ENCODE peak calls at places on chromosomes 2 and 18, in nine cellular contexts. W, Y, B, I, M, H, E, J and L are unnamed samples.

GRCh38 chr2:10136187-10136934 is 13.8 kb downstream of the RRM2 start:
- DNase-seq in W (no peak), Y (no peak), B (peak), I (no peak), M (no peak), H (no peak), E (no peak), J (no peak), L (no peak)

GRCh38 chr18:78972930-78973331 is 6.7 kb upstream of the SALL3 start:
- DNase-seq in W (no peak), Y (peak), B (no peak), I (peak), M (no peak), H (no peak), E (no peak), J (no peak), L (no peak)

GRCh38 chr2:44943693-44944101 is 2.2 kb downstream of the SIX3 start:
- DNase-seq in W (no peak), Y (peak), B (no peak), I (peak), M (no peak), H (no peak), E (no peak), J (no peak), L (no peak)

GRCh38 chr2:170974304-170974993 is 45.4 kb downstream of the GORASP2 start:
- DNase-seq in W (peak), Y (peak), B (peak), I (peak), M (no peak), H (no peak), E (peak), J (peak), L (no peak)

GRCh38 chr2:135916232-135916631 is 40.0 kb upstream of the MCM6 start:
- DNase-seq in W (no peak), Y (peak), B (peak), I (peak), M (no peak), H (no peak), E (peak), J (no peak), L (no peak)

GRCh38 chr2:222284466-222284865 is 14.3 kb downstream of the PAX3 start:
- DNase-seq in W (no peak), Y (no peak), B (no peak), I (no peak), M (no peak), H (no peak), E (no peak), J (no peak), L (no peak)

GRCh38 chr2:10052216-10052615 is 8.9 kb downstream of the KLF11 start:
- DNase-seq in W (no peak), Y (no peak), B (no peak), I (no peak), M (no peak), H (no peak), E (no peak), J (no peak), L (no peak)

GRCh38 chr18:35344736-35345459 is 678 bp upstream of the ZNF24 start:
- DNase-seq in W (no peak), Y (no peak), B (no peak), I (no peak), M (peak), H (no peak), E (no peak), J (no peak), L (no peak)

GRCh38 chr2:106782658-106783057 is 103.3 kb downstream of the ST6GAL2 start:
- DNase-seq in W (no peak), Y (no peak), B (no peak), I (no peak), M (no peak), H (no peak), E (no peak), J (no peak), L (no peak)

GRCh38 chr2:166332049-166332448 is 43.7 kb downstream of the SCN9A start:
- DNase-seq in W (no peak), Y (no peak), B (no peak), I (no peak), M (no peak), H (no peak), E (no peak), J (no peak), L (no peak)

GRCh38 chr2:118834901-118835738 is 12.3 kb downstream of the EN1 start:
- DNase-seq in W (no peak), Y (peak), B (no peak), I (peak), M (no peak), H (no peak), E (no peak), J (no peak), L (peak)

GRCh38 chr2:70686577-70687460 is 81.2 kb downstream of the ADD2 start:
- DNase-seq in W (no peak), Y (peak), B (peak), I (peak), M (peak), H (peak), E (peak), J (no peak), L (peak)

GRCh38 chr2:217929757-217930707 is 72.8 kb downstream of the TNS1 start:
- DNase-seq in W (no peak), Y (no peak), B (peak), I (no peak), M (no peak), H (peak), E (peak), J (peak), L (no peak)

GRCh38 chr2:238955648-238956531 is 108.0 kb downstream of the TWIST2 start:
- DNase-seq in W (no peak), Y (no peak), B (no peak), I (no peak), M (no peak), H (no peak), E (peak), J (no peak), L (no peak)

GRCh38 chr18:76913583-76913982 is 91.2 kb downstream of the ZNF236 start:
- DNase-seq in W (peak), Y (no peak), B (no peak), I (no peak), M (no peak), H (no peak), E (no peak), J (no peak), L (no peak)

GRCh38 chr2:65232636-65233035 is 5.0 kb downstream of the ACTR2 start:
- DNase-seq in W (no peak), Y (no peak), B (no peak), I (no peak), M (no peak), H (no peak), E (peak), J (no peak), L (no peak)

GRCh38 chr2:55168221-55169154 is 63.6 kb downstream of the CLHC1 start:
- DNase-seq in W (peak), Y (peak), B (peak), I (peak), M (peak), H (no peak), E (peak), J (peak), L (no peak)

GRCh38 chr2:174023591-174024523 is 58.7 kb upstream of the SP3 start:
- DNase-seq in W (peak), Y (peak), B (peak), I (peak), M (peak), H (no peak), E (peak), J (peak), L (no peak)

GRCh38 chr2:206700141-206700540 is 18.1 kb downstream of the DYTN start:
- DNase-seq in W (no peak), Y (no peak), B (no peak), I (no peak), M (no peak), H (no peak), E (peak), J (no peak), L (no peak)

GRCh38 chr2:23545391-23545790 is 160.4 kb downstream of the KLHL29 start:
- DNase-seq in W (no peak), Y (no peak), B (no peak), I (no peak), M (no peak), H (no peak), E (peak), J (no peak), L (no peak)

GRCh38 chr2:166831930-166832329 is 56.4 kb upstream of the XIRP2 start:
- DNase-seq in W (no peak), Y (no peak), B (no peak), I (no peak), M (no peak), H (no peak), E (no peak), J (no peak), L (no peak)

GRCh38 chr2:170847716-170848115 is 31.0 kb downstream of the GAD1 start:
- DNase-seq in W (no peak), Y (no peak), B (no peak), I (no peak), M (no peak), H (no peak), E (no peak), J (no peak), L (no peak)

GRCh38 chr2:226788064-226788463 is 11.6 kb downstream of the IRS1 start:
- DNase-seq in W (no peak), Y (no peak), B (no peak), I (no peak), M (no peak), H (no peak), E (peak), J (no peak), L (no peak)

GRCh38 chr2:187956906-187957534 is 334.7 kb upstream of the GULP1 start:
- DNase-seq in W (no peak), Y (no peak), B (no peak), I (no peak), M (no peak), H (no peak), E (no peak), J (no peak), L (no peak)

GRCh38 chr18:75211002-75211621 is 515 bp downstream of the TSHZ1 start:
- DNase-seq in W (no peak), Y (peak), B (peak), I (peak), M (peak), H (no peak), E (peak), J (no peak), L (no peak)

GRCh38 chr2:120539937-120540718 is 194.2 kb downstream of the INHBB start:
- DNase-seq in W (no peak), Y (peak), B (peak), I (peak), M (peak), H (peak), E (peak), J (peak), L (no peak)

GRCh38 chr2:120540719-120541552 is 194.7 kb upstream of the GLI2 start:
- DNase-seq in W (no peak), Y (no peak), B (no peak), I (no peak), M (no peak), H (no peak), E (no peak), J (no peak), L (no peak)

GRCh38 chr2:120541553-120541932 is 194.1 kb upstream of the GLI2 start:
- DNase-seq in W (no peak), Y (no peak), B (no peak), I (no peak), M (no peak), H (no peak), E (no peak), J (no peak), L (no peak)

GRCh38 chr2:120539421-120539936 is 193.5 kb downstream of the INHBB start:
- DNase-seq in W (no peak), Y (no peak), B (no peak), I (no peak), M (no peak), H (no peak), E (no peak), J (no peak), L (no peak)

DNA sequence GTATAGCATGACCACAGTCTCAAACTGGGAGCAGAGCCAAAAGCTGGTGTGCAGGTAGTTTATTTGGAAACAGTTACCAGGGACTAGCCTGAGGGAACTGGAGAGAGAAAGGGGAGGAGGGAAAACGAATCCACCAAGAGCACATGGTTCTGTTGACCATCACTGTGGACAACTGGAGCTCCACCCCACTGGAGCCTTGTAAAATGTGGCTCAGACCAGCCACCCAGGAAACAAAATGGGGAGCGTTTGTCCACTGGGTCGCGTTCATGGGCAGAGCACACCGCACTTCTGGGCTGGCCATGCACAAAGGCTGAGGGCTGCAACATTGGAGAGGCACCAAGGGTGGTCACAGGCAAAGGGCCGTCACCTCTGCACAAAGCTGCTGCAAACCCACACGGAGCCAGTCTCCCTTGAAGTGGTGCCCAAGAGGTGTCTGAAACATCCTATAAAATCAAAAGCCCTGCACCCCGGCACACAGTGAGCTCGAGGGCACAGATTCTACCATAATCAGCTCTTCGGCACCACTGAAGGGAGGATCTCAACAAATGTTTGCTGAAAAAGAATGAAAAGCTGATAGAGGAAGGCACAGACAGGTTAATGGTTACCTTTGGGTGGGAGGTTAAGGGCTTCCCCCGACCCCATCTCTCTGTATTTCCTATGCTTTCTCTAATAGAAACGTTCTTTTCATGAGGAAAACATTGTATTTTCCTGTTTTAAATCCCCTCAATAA is 192.9 kb downstream of the INHBB start:
- DNase-seq in W (no peak), Y (no peak), B (peak), I (no peak), M (no peak), H (no peak), E (no peak), J (peak), L (no peak)
- TF ChIP-seq CTCF in W (no peak), Y (no peak), B (no peak), I (no peak), M (no peak), H (no peak), E (no peak), J (no peak), L (no peak)

GRCh38 chr18:8707946-8708345 is 2.6 kb downstream of the MTCL1 start:
- DNase-seq in W (no peak), Y (no peak), B (peak), I (no peak), M (no peak), H (no peak), E (no peak), J (no peak), L (no peak)

GRCh38 chr18:8705941-8706544 is 687 bp downstream of the MTCL1 start:
- DNase-seq in W (no peak), Y (peak), B (no peak), I (peak), M (peak), H (no peak), E (no peak), J (no peak), L (no peak)

GRCh38 chr18:8708670-8709069 is 3.3 kb downstream of the MTCL1 start:
- DNase-seq in W (no peak), Y (no peak), B (no peak), I (no peak), M (no peak), H (no peak), E (no peak), J (no peak), L (no peak)

GRCh38 chr18:8706545-8706980 is 1.2 kb downstream of the MTCL1 start:
- DNase-seq in W (no peak), Y (peak), B (no peak), I (no peak), M (no peak), H (no peak), E (no peak), J (no peak), L (no peak)

DNA sequence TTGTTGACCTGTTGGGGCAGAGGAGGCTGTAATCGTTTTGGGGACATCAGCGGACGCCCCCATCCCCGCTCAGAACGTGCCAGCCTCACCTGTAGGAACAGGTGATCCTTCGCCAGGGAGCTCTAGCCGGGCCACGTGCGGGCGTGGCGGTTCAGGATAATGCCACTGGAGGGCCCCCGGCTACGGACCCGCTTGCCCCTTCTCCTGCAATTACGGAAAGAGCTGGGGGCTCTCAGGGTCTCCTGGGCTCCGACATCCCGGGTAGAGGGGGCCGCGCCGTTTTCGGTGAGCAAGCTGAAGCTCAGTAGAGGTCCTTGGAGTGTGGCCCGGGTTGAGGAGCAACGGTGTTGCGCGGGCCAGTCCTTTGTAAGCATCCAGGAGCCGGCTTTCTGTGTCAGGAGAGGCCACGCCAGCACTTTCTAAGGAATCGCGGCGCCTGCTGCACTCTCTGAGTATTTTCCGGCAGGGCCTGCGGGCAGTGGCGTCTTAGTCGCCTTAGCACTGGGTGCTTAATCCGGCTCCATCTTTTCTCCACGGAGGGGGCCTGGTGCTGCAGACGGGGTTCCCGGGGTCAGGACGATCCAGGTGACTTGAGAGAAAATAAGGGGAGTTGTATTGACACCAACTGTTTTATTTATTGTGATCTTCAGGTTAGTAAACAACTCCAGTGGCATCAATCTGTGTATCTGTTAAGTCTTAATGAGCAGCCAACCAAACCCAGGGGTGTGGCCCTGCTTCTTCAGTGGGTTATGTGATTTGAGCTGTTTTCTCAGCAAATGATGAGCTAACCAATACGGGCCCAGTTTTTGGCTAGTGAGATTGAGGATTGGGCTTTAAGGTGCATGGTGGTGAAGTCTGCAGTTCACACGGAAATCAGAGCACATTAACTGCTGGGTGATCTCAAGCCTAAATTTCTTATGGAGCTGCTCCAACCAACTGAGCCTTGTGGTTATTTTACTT is 1.9 kb downstream of the MTCL1 start:
- DNase-seq in W (peak), Y (peak), B (no peak), I (peak), M (peak), H (no peak), E (peak), J (peak), L (no peak)
- TF ChIP-seq CTCF in W (peak), Y (peak), B (peak), I (peak), M (peak), H (no peak), E (peak), J (no peak), L (peak)

GRCh38 chr2:77428946-77429345 is 93.2 kb downstream of the LRRTM4 start:
- DNase-seq in W (no peak), Y (no peak), B (no peak), I (no peak), M (no peak), H (no peak), E (no peak), J (no peak), L (no peak)

GRCh38 chr2:77434880-77435279 is 87.3 kb downstream of the LRRTM4 start:
- DNase-seq in W (no peak), Y (peak), B (no peak), I (peak), M (no peak), H (no peak), E (no peak), J (no peak), L (no peak)
- TF ChIP-seq CTCF in W (no peak), Y (peak), B (peak), I (peak), M (peak), H (no peak), E (no peak), J (no peak), L (peak)

GRCh38 chr18:6874316-6874715 is 144.8 kb downstream of the ARHGAP28 start:
- DNase-seq in W (no peak), Y (no peak), B (no peak), I (no peak), M (no peak), H (no peak), E (peak), J (no peak), L (no peak)
- TF ChIP-seq CTCF in W (no peak), Y (no peak), B (no peak), I (no peak), M (no peak), H (no peak), E (peak), J (no peak), L (no peak)

DNA sequence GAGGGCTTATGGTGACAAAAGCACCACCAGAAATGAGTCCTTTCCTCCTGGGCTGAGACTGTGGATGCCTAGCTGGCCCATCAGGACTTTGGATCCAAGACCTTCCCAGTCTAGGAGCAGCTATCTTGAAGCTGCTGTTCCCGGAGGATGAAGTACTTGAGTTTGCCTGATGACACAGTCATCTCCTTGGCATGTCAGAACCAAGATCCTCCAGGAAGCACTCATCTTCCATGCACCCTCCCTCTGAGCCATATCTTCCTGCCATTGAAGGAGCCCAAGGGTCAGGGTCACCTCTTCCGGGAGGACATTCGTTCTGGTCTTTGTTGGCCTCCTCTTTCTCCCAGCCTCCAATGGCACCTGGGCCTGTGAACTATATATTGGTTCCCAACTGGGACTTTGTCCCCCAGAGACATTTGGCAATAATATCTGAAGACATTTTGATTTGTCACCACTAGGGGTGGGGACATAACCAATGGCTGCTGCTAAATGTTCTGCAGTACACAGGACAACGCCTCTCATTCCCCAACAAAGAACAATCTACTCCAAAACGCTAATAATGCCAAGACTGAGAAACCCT is 4.3 kb upstream of the MYO7B start:
- DNase-seq in W (no peak), Y (no peak), B (peak), I (no peak), M (no peak), H (no peak), E (no peak), J (no peak), L (no peak)
- TF ChIP-seq CTCF in W (no peak), Y (no peak), B (no peak), I (no peak), M (no peak), H (no peak), E (no peak), J (no peak), L (peak)

GRCh38 chr2:83827618-83828017 is 631.5 kb downstream of the SUCLG1 start:
- DNase-seq in W (no peak), Y (no peak), B (no peak), I (no peak), M (no peak), H (no peak), E (no peak), J (no peak), L (no peak)
- TF ChIP-seq CTCF in W (no peak), Y (peak), B (no peak), I (peak), M (peak), H (no peak), E (no peak), J (no peak), L (peak)